ENCODE peak calls at places on chromosomes 4 and X, in six cellular contexts. One of them, this sample, is unnamed.
A peak's percentile ranks its signal among the peaks of the same experiment; 100 is the strongest.

GRCh38 chrX:43968347-43968746 is 4.8 kb downstream of the NDP start:
- DNase-seq in SHP77 treated with DMSO at 0.1 percent for 48 hours: no peak
- DNase-seq in stimulated activated CD4-positive, alpha-beta T cell treated with anti-CD3 and anti-CD28 coated beads, Interleukin-2, amount 100 ng/mL, for 24 hours: no peak
- DNase-seq in chondrocyte: no peak
- DNase-seq in epithelial cell of esophagus: peak; percentile 19
- DNase-seq in EH: no peak
- DNase-seq in this sample: no peak

GRCh38 chr4:13647012-13647411 is 19.5 kb upstream of the BOD1L1 start:
- DNase-seq in SHP77 treated with DMSO at 0.1 percent for 48 hours: no peak
- DNase-seq in stimulated activated CD4-positive, alpha-beta T cell treated with anti-CD3 and anti-CD28 coated beads, Interleukin-2, amount 100 ng/mL, for 24 hours: no peak
- DNase-seq in chondrocyte: no peak
- DNase-seq in epithelial cell of esophagus: no peak
- DNase-seq in EH: no peak
- DNase-seq in this sample: no peak

GRCh38 chrX:133335027-133335426 is 80.3 kb downstream of the GPC4 start:
- DNase-seq in SHP77 treated with DMSO at 0.1 percent for 48 hours: no peak
- DNase-seq in stimulated activated CD4-positive, alpha-beta T cell treated with anti-CD3 and anti-CD28 coated beads, Interleukin-2, amount 100 ng/mL, for 24 hours: no peak
- DNase-seq in chondrocyte: no peak
- DNase-seq in epithelial cell of esophagus: peak; percentile 46
- DNase-seq in EH: peak; percentile 14
- DNase-seq in this sample: peak; percentile 14

GRCh38 chr4:65983062-65983461 is 312.8 kb upstream of the EPHA5 start:
- DNase-seq in SHP77 treated with DMSO at 0.1 percent for 48 hours: no peak
- DNase-seq in stimulated activated CD4-positive, alpha-beta T cell treated with anti-CD3 and anti-CD28 coated beads, Interleukin-2, amount 100 ng/mL, for 24 hours: no peak
- DNase-seq in chondrocyte: no peak
- DNase-seq in epithelial cell of esophagus: no peak
- DNase-seq in EH: peak; percentile 41
- DNase-seq in this sample: no peak

GRCh38 chr4:182510836-182511235 is 267.6 kb downstream of the TENM3 start:
- DNase-seq in SHP77 treated with DMSO at 0.1 percent for 48 hours: no peak
- DNase-seq in stimulated activated CD4-positive, alpha-beta T cell treated with anti-CD3 and anti-CD28 coated beads, Interleukin-2, amount 100 ng/mL, for 24 hours: no peak
- DNase-seq in chondrocyte: no peak
- DNase-seq in epithelial cell of esophagus: no peak
- DNase-seq in EH: no peak
- DNase-seq in this sample: no peak

GRCh38 chr4:12359420-12359819 is 930.7 kb upstream of the HS3ST1 start:
- DNase-seq in SHP77 treated with DMSO at 0.1 percent for 48 hours: no peak
- DNase-seq in stimulated activated CD4-positive, alpha-beta T cell treated with anti-CD3 and anti-CD28 coated beads, Interleukin-2, amount 100 ng/mL, for 24 hours: no peak
- DNase-seq in chondrocyte: no peak
- DNase-seq in epithelial cell of esophagus: no peak
- DNase-seq in EH: no peak
- DNase-seq in this sample: no peak

GRCh38 chr4:12729384-12729783 is 754.8 kb downstream of the RAB28 start:
- DNase-seq in SHP77 treated with DMSO at 0.1 percent for 48 hours: no peak
- DNase-seq in stimulated activated CD4-positive, alpha-beta T cell treated with anti-CD3 and anti-CD28 coated beads, Interleukin-2, amount 100 ng/mL, for 24 hours: no peak
- DNase-seq in chondrocyte: no peak
- DNase-seq in epithelial cell of esophagus: peak; percentile 24
- DNase-seq in EH: peak; percentile 14
- DNase-seq in this sample: no peak

GRCh38 chr4:168318266-168318895 is at the start of gene DDX60:
- DNase-seq in SHP77 treated with DMSO at 0.1 percent for 48 hours: no peak
- DNase-seq in stimulated activated CD4-positive, alpha-beta T cell treated with anti-CD3 and anti-CD28 coated beads, Interleukin-2, amount 100 ng/mL, for 24 hours: peak; percentile 80
- DNase-seq in chondrocyte: peak; percentile 93
- DNase-seq in epithelial cell of esophagus: peak; percentile 76
- DNase-seq in EH: peak; percentile 84
- DNase-seq in this sample: peak; percentile 84

GRCh38 chrX:37871626-37872302 is 24.4 kb upstream of the DYNLT3 start:
- DNase-seq in SHP77 treated with DMSO at 0.1 percent for 48 hours: no peak
- DNase-seq in stimulated activated CD4-positive, alpha-beta T cell treated with anti-CD3 and anti-CD28 coated beads, Interleukin-2, amount 100 ng/mL, for 24 hours: peak; percentile 18
- DNase-seq in chondrocyte: no peak
- DNase-seq in epithelial cell of esophagus: peak; percentile 89
- DNase-seq in EH: peak; percentile 87
- DNase-seq in this sample: peak; percentile 19

GRCh38 chrX:128807367-128807766 is 715.9 kb downstream of the SMARCA1 start:
- DNase-seq in SHP77 treated with DMSO at 0.1 percent for 48 hours: no peak
- DNase-seq in stimulated activated CD4-positive, alpha-beta T cell treated with anti-CD3 and anti-CD28 coated beads, Interleukin-2, amount 100 ng/mL, for 24 hours: no peak
- DNase-seq in chondrocyte: no peak
- DNase-seq in epithelial cell of esophagus: peak; percentile 1
- DNase-seq in EH: no peak
- DNase-seq in this sample: no peak

GRCh38 chrX:144327515-144327914 is 443.6 kb downstream of the UBE2NL start:
- DNase-seq in SHP77 treated with DMSO at 0.1 percent for 48 hours: no peak
- DNase-seq in stimulated activated CD4-positive, alpha-beta T cell treated with anti-CD3 and anti-CD28 coated beads, Interleukin-2, amount 100 ng/mL, for 24 hours: no peak
- DNase-seq in chondrocyte: no peak
- DNase-seq in epithelial cell of esophagus: no peak
- DNase-seq in EH: no peak
- DNase-seq in this sample: no peak

GRCh38 chr4:16827762-16828724 is 70.4 kb downstream of the LDB2 start:
- DNase-seq in SHP77 treated with DMSO at 0.1 percent for 48 hours: no peak
- DNase-seq in stimulated activated CD4-positive, alpha-beta T cell treated with anti-CD3 and anti-CD28 coated beads, Interleukin-2, amount 100 ng/mL, for 24 hours: no peak
- DNase-seq in chondrocyte: no peak
- DNase-seq in epithelial cell of esophagus: no peak
- DNase-seq in EH: no peak
- DNase-seq in this sample: no peak

GRCh38 chr4:182556576-182556975 is 313.4 kb downstream of the TENM3 start:
- DNase-seq in SHP77 treated with DMSO at 0.1 percent for 48 hours: peak; percentile 6
- DNase-seq in stimulated activated CD4-positive, alpha-beta T cell treated with anti-CD3 and anti-CD28 coated beads, Interleukin-2, amount 100 ng/mL, for 24 hours: no peak
- DNase-seq in chondrocyte: no peak
- DNase-seq in epithelial cell of esophagus: no peak
- DNase-seq in EH: no peak
- DNase-seq in this sample: no peak

GRCh38 chr4:159655547-159655946 is 552.7 kb downstream of the RAPGEF2 start:
- DNase-seq in SHP77 treated with DMSO at 0.1 percent for 48 hours: no peak
- DNase-seq in stimulated activated CD4-positive, alpha-beta T cell treated with anti-CD3 and anti-CD28 coated beads, Interleukin-2, amount 100 ng/mL, for 24 hours: no peak
- DNase-seq in chondrocyte: no peak
- DNase-seq in epithelial cell of esophagus: peak; percentile 84
- DNase-seq in EH: no peak
- DNase-seq in this sample: no peak

GRCh38 chr4:67725132-67725531 is 24.2 kb upstream of the UBA6 start:
- DNase-seq in SHP77 treated with DMSO at 0.1 percent for 48 hours: no peak
- DNase-seq in stimulated activated CD4-positive, alpha-beta T cell treated with anti-CD3 and anti-CD28 coated beads, Interleukin-2, amount 100 ng/mL, for 24 hours: no peak
- DNase-seq in chondrocyte: no peak
- DNase-seq in epithelial cell of esophagus: peak; percentile 94
- DNase-seq in EH: no peak
- DNase-seq in this sample: no peak

GRCh38 chr4:94534401-94535312 is 82.9 kb downstream of the PDLIM5 start:
- DNase-seq in SHP77 treated with DMSO at 0.1 percent for 48 hours: no peak
- DNase-seq in stimulated activated CD4-positive, alpha-beta T cell treated with anti-CD3 and anti-CD28 coated beads, Interleukin-2, amount 100 ng/mL, for 24 hours: no peak
- DNase-seq in chondrocyte: no peak
- DNase-seq in epithelial cell of esophagus: peak; percentile 65
- DNase-seq in EH: no peak
- DNase-seq in this sample: no peak

GRCh38 chrX:133542476-133542875 is 127.2 kb upstream of the GPC4 start:
- DNase-seq in SHP77 treated with DMSO at 0.1 percent for 48 hours: no peak
- DNase-seq in stimulated activated CD4-positive, alpha-beta T cell treated with anti-CD3 and anti-CD28 coated beads, Interleukin-2, amount 100 ng/mL, for 24 hours: no peak
- DNase-seq in chondrocyte: no peak
- DNase-seq in epithelial cell of esophagus: no peak
- DNase-seq in EH: no peak
- DNase-seq in this sample: no peak

GRCh38 chr4:76895619-76896018 is 2.3 kb downstream of the SOWAHB start:
- DNase-seq in SHP77 treated with DMSO at 0.1 percent for 48 hours: no peak
- DNase-seq in stimulated activated CD4-positive, alpha-beta T cell treated with anti-CD3 and anti-CD28 coated beads, Interleukin-2, amount 100 ng/mL, for 24 hours: no peak
- DNase-seq in chondrocyte: no peak
- DNase-seq in epithelial cell of esophagus: no peak
- DNase-seq in EH: no peak
- DNase-seq in this sample: no peak

GRCh38 chr4:175035907-175036306 is 117.7 kb downstream of the ADAM29 start:
- DNase-seq in SHP77 treated with DMSO at 0.1 percent for 48 hours: no peak
- DNase-seq in stimulated activated CD4-positive, alpha-beta T cell treated with anti-CD3 and anti-CD28 coated beads, Interleukin-2, amount 100 ng/mL, for 24 hours: no peak
- DNase-seq in chondrocyte: no peak
- DNase-seq in epithelial cell of esophagus: no peak
- DNase-seq in EH: peak; percentile 35
- DNase-seq in this sample: no peak

GRCh38 chr4:7979652-7979968 is 39.9 kb upstream of the AFAP1 start:
- DNase-seq in SHP77 treated with DMSO at 0.1 percent for 48 hours: no peak
- DNase-seq in stimulated activated CD4-positive, alpha-beta T cell treated with anti-CD3 and anti-CD28 coated beads, Interleukin-2, amount 100 ng/mL, for 24 hours: no peak
- DNase-seq in chondrocyte: no peak
- DNase-seq in epithelial cell of esophagus: no peak
- DNase-seq in EH: no peak
- DNase-seq in this sample: no peak

GRCh38 chrX:137479394-137479793 is 86.5 kb upstream of the ZIC3 start:
- DNase-seq in SHP77 treated with DMSO at 0.1 percent for 48 hours: peak; percentile 41
- DNase-seq in stimulated activated CD4-positive, alpha-beta T cell treated with anti-CD3 and anti-CD28 coated beads, Interleukin-2, amount 100 ng/mL, for 24 hours: no peak
- DNase-seq in chondrocyte: no peak
- DNase-seq in epithelial cell of esophagus: no peak
- DNase-seq in EH: no peak
- DNase-seq in this sample: no peak

GRCh38 chr4:99305638-99306380 is 15.0 kb upstream of the ADH1A start:
- DNase-seq in SHP77 treated with DMSO at 0.1 percent for 48 hours: no peak
- DNase-seq in stimulated activated CD4-positive, alpha-beta T cell treated with anti-CD3 and anti-CD28 coated beads, Interleukin-2, amount 100 ng/mL, for 24 hours: no peak
- DNase-seq in chondrocyte: no peak
- DNase-seq in epithelial cell of esophagus: no peak
- DNase-seq in EH: no peak
- DNase-seq in this sample: no peak

GRCh38 chr4:6561706-6562371 is 13.2 kb upstream of the MAN2B2 start:
- DNase-seq in SHP77 treated with DMSO at 0.1 percent for 48 hours: no peak
- DNase-seq in stimulated activated CD4-positive, alpha-beta T cell treated with anti-CD3 and anti-CD28 coated beads, Interleukin-2, amount 100 ng/mL, for 24 hours: no peak
- DNase-seq in chondrocyte: no peak
- DNase-seq in epithelial cell of esophagus: no peak
- DNase-seq in EH: no peak
- DNase-seq in this sample: no peak

This sample was measured in adrenal gland.